ENCODE peak calls at places on chromosomes 11 and 22, in nine cellular contexts. One of them, this sample, is unnamed.

GRCh38 chr11:17827006-17827405 is 92.4 kb downstream of the KCNC1 start:
- DNase-seq in spleen: no peak
- DNase-seq in stomach: no peak
- DNase-seq in heart left ventricle: no peak
- DNase-seq in right lobe of liver: no peak
- DNase-seq in Peyer's patch: no peak
- DNase-seq in ovary: no peak
- DNase-seq in erythroblast: no peak
- DNase-seq in GM12892: no peak
- DNase-seq in this sample: no peak

GRCh38 chr11:16973565-16973964 is 40.6 kb downstream of the PLEKHA7 start:
- DNase-seq in spleen: no peak
- DNase-seq in stomach: no peak
- DNase-seq in heart left ventricle: no peak
- DNase-seq in right lobe of liver: no peak
- DNase-seq in Peyer's patch: no peak
- DNase-seq in ovary: no peak
- DNase-seq in erythroblast: no peak
- DNase-seq in GM12892: no peak
- DNase-seq in this sample: no peak

GRCh38 chr11:86672007-86672621 is at the start of gene ME3:
- DNase-seq in spleen: peak
- DNase-seq in stomach: peak
- DNase-seq in heart left ventricle: peak
- DNase-seq in right lobe of liver: peak
- DNase-seq in Peyer's patch: peak
- DNase-seq in ovary: peak
- DNase-seq in erythroblast: peak
- DNase-seq in GM12892: peak
- DNase-seq in this sample: no peak

GRCh38 chr11:45807792-45808238 is 2.9 kb downstream of the SLC35C1 start:
- DNase-seq in spleen: no peak
- DNase-seq in stomach: peak
- DNase-seq in heart left ventricle: no peak
- DNase-seq in right lobe of liver: peak
- DNase-seq in Peyer's patch: no peak
- DNase-seq in ovary: no peak
- DNase-seq in erythroblast: no peak
- DNase-seq in GM12892: no peak
- DNase-seq in this sample: no peak

GRCh38 chr11:128235958-128236357 is 351.4 kb downstream of the ETS1 start:
- DNase-seq in spleen: no peak
- DNase-seq in stomach: no peak
- DNase-seq in heart left ventricle: no peak
- DNase-seq in right lobe of liver: no peak
- DNase-seq in Peyer's patch: no peak
- DNase-seq in ovary: no peak
- DNase-seq in erythroblast: no peak
- DNase-seq in GM12892: no peak
- DNase-seq in this sample: no peak

GRCh38 chr11:105579111-105579510 is 30.8 kb upstream of the GRIA4 start:
- DNase-seq in spleen: no peak
- DNase-seq in stomach: no peak
- DNase-seq in heart left ventricle: no peak
- DNase-seq in right lobe of liver: no peak
- DNase-seq in Peyer's patch: no peak
- DNase-seq in ovary: no peak
- DNase-seq in erythroblast: no peak
- DNase-seq in GM12892: no peak
- DNase-seq in this sample: no peak

GRCh38 chr11:133072858-133073582 is 459.3 kb downstream of the OPCML start:
- DNase-seq in spleen: no peak
- DNase-seq in stomach: no peak
- DNase-seq in heart left ventricle: no peak
- DNase-seq in right lobe of liver: no peak
- DNase-seq in Peyer's patch: no peak
- DNase-seq in ovary: no peak
- DNase-seq in erythroblast: no peak
- DNase-seq in GM12892: no peak
- DNase-seq in this sample: no peak

GRCh38 chr11:65262775-65263174 is 1.0 kb downstream of the POLA2 start:
- DNase-seq in spleen: no peak
- DNase-seq in stomach: no peak
- DNase-seq in heart left ventricle: no peak
- DNase-seq in right lobe of liver: no peak
- DNase-seq in Peyer's patch: no peak
- DNase-seq in ovary: no peak
- DNase-seq in erythroblast: peak
- DNase-seq in GM12892: no peak
- DNase-seq in this sample: no peak

DNA sequence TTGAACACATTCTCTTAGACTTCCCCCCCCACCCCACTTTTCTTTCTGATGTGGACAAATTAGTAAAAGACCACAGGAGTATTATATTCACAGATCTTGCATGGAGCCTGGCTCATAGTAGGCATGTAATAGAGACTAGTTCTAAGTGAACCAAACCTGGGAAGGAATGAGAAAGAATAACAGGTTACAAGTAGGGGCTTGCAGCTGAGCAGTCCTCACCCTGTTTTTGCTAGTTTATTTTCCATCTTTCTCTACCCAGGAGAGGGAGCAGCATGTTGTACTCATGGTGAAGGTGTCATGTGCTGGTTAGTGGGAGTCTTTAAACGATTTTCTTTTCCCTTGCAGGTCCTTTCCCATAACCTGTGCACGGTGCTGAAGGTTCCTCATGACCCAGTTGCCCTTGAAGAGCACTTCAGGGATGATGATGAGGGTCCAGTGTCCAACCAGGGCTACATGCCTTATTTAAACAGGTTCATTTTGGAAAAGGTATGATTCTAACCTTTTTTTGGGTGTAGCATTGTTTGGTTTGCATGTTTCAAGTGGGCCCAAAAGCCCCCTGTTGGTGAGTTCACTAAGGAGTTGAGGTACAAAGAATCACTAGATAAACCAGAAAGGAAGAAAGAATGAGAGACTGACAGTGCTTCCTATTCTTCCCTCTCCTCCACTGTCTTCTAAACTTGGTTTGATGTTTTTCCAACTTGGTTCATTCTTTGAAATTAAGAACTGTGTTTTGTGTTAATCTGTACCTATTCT is 30.1 kb downstream of the SWAP70 start:
- DNase-seq in spleen: no peak
- DNase-seq in stomach: no peak
- DNase-seq in heart left ventricle: no peak
- DNase-seq in right lobe of liver: no peak
- DNase-seq in Peyer's patch: no peak
- DNase-seq in ovary: no peak
- DNase-seq in erythroblast: no peak
- DNase-seq in GM12892: no peak
- DNase-seq in this sample: no peak
- TF ChIP-seq POLR2A in spleen: no peak
- TF ChIP-seq POLR2A in stomach: no peak
- TF ChIP-seq POLR2A in heart left ventricle: no peak
- TF ChIP-seq POLR2A in right lobe of liver: no peak
- TF ChIP-seq POLR2A in Peyer's patch: no peak
- TF ChIP-seq POLR2A in ovary: no peak
- TF ChIP-seq POLR2A in erythroblast: no peak
- TF ChIP-seq POLR2A in GM12892: no peak
- TF ChIP-seq POLR2A in this sample: no peak

GRCh38 chr22:50436134-50436830 is 38.6 kb downstream of the SBF1 start:
- DNase-seq in spleen: no peak
- DNase-seq in stomach: no peak
- DNase-seq in heart left ventricle: no peak
- DNase-seq in right lobe of liver: peak
- DNase-seq in Peyer's patch: no peak
- DNase-seq in ovary: no peak
- DNase-seq in erythroblast: no peak
- DNase-seq in GM12892: no peak
- DNase-seq in this sample: no peak
- TF ChIP-seq POLR2A in spleen: no peak
- TF ChIP-seq POLR2A in stomach: no peak
- TF ChIP-seq POLR2A in heart left ventricle: no peak
- TF ChIP-seq POLR2A in right lobe of liver: no peak
- TF ChIP-seq POLR2A in Peyer's patch: no peak
- TF ChIP-seq POLR2A in ovary: no peak
- TF ChIP-seq POLR2A in erythroblast: no peak
- TF ChIP-seq POLR2A in GM12892: no peak
- TF ChIP-seq POLR2A in this sample: no peak

GRCh38 chr11:66676279-66676919 is 1.3 kb downstream of the RBM4B start:
- DNase-seq in spleen: peak
- DNase-seq in stomach: no peak
- DNase-seq in heart left ventricle: no peak
- DNase-seq in right lobe of liver: no peak
- DNase-seq in Peyer's patch: no peak
- DNase-seq in ovary: no peak
- DNase-seq in erythroblast: no peak
- DNase-seq in GM12892: no peak
- DNase-seq in this sample: no peak

GRCh38 chr11:66676931-66677598 is 622 bp downstream of the RBM4B start:
- DNase-seq in spleen: peak
- DNase-seq in stomach: no peak
- DNase-seq in heart left ventricle: no peak
- DNase-seq in right lobe of liver: no peak
- DNase-seq in Peyer's patch: no peak
- DNase-seq in ovary: no peak
- DNase-seq in erythroblast: no peak
- DNase-seq in GM12892: no peak
- DNase-seq in this sample: no peak

GRCh38 chr11:66674964-66675602 is 2.6 kb downstream of the RBM4B start:
- DNase-seq in spleen: no peak
- DNase-seq in stomach: no peak
- DNase-seq in heart left ventricle: no peak
- DNase-seq in right lobe of liver: no peak
- DNase-seq in Peyer's patch: no peak
- DNase-seq in ovary: no peak
- DNase-seq in erythroblast: no peak
- DNase-seq in GM12892: no peak
- DNase-seq in this sample: no peak

GRCh38 chr11:66680966-66681645 is 3.4 kb upstream of the RBM4B start:
- DNase-seq in spleen: peak
- DNase-seq in stomach: no peak
- DNase-seq in heart left ventricle: no peak
- DNase-seq in right lobe of liver: no peak
- DNase-seq in Peyer's patch: no peak
- DNase-seq in ovary: no peak
- DNase-seq in erythroblast: no peak
- DNase-seq in GM12892: no peak
- DNase-seq in this sample: no peak

GRCh38 chr11:66677599-66678375 is at the start of gene RBM4B:
- DNase-seq in spleen: peak
- DNase-seq in stomach: peak
- DNase-seq in heart left ventricle: peak
- DNase-seq in right lobe of liver: peak
- DNase-seq in Peyer's patch: peak
- DNase-seq in ovary: peak
- DNase-seq in erythroblast: peak
- DNase-seq in GM12892: peak
- DNase-seq in this sample: no peak
- TF ChIP-seq POLR2A in spleen: peak
- TF ChIP-seq POLR2A in stomach: no peak
- TF ChIP-seq POLR2A in heart left ventricle: peak
- TF ChIP-seq POLR2A in right lobe of liver: peak
- TF ChIP-seq POLR2A in Peyer's patch: no peak
- TF ChIP-seq POLR2A in ovary: peak
- TF ChIP-seq POLR2A in erythroblast: peak
- TF ChIP-seq POLR2A in GM12892: peak
- TF ChIP-seq POLR2A in this sample: no peak

GRCh38 chr11:1883342-1884122 is 8.2 kb downstream of the PRR33 start:
- DNase-seq in spleen: peak
- DNase-seq in stomach: no peak
- DNase-seq in heart left ventricle: no peak
- DNase-seq in right lobe of liver: peak
- DNase-seq in Peyer's patch: peak
- DNase-seq in ovary: no peak
- DNase-seq in erythroblast: no peak
- DNase-seq in GM12892: no peak
- DNase-seq in this sample: no peak

GRCh38 chr11:1881442-1882264 is 10.0 kb downstream of the PRR33 start:
- DNase-seq in spleen: peak
- DNase-seq in stomach: no peak
- DNase-seq in heart left ventricle: peak
- DNase-seq in right lobe of liver: peak
- DNase-seq in Peyer's patch: peak
- DNase-seq in ovary: peak
- DNase-seq in erythroblast: no peak
- DNase-seq in GM12892: peak
- DNase-seq in this sample: no peak

GRCh38 chr11:1884123-1884415 is 7.6 kb downstream of the PRR33 start:
- DNase-seq in spleen: no peak
- DNase-seq in stomach: no peak
- DNase-seq in heart left ventricle: no peak
- DNase-seq in right lobe of liver: peak
- DNase-seq in Peyer's patch: no peak
- DNase-seq in ovary: no peak
- DNase-seq in erythroblast: no peak
- DNase-seq in GM12892: no peak
- DNase-seq in this sample: no peak

GRCh38 chr11:1880746-1881441 is 10.8 kb downstream of the PRR33 start:
- DNase-seq in spleen: peak
- DNase-seq in stomach: no peak
- DNase-seq in heart left ventricle: no peak
- DNase-seq in right lobe of liver: peak
- DNase-seq in Peyer's patch: peak
- DNase-seq in ovary: no peak
- DNase-seq in erythroblast: no peak
- DNase-seq in GM12892: peak
- DNase-seq in this sample: no peak

DNA sequence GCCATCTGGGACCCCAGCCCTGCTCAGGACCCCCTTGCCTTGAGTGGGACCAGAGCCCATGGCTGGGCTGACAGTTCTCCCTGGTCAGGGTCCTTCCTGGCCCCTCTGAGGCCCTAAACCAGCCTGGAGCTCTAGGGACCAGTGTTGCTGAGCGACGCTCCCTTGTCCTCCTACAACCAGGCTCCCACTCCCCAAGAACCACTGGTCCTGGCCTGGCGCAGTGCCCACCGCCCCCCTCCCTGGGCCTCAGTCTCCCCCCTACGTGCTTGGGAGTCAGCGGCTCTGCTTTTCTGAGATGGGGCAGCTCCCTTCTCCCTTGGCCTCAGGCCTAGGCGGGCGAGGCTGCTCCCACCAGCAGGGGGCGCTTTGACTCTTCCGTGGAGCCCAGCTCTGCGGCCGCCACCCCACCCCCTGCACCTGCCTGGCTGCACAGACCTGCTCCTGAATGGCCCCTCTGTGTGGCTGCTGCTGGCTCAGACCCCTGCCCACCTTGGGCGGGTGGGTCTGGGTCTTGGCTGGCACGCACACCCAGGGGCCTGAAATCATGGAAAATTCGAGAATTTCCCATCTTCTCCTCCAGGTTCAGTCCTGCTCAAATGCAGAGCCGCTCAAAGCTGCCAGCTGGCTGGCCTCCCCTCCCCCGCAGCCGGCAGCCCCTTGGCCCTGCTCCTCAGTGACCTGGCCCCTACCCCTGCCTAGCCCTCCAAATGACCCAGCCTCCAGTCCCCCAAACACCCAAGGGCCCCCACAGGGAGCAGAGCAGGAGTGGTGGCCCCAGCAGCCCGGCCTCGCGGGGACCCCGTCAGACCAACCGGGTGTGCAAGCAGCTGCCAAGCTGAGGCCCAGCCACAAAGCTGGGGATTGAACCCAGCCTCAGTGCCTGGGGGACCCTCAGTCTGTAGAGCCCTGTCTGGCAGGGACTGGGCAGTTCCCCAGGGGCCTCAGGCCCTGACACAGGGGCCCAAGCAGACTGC is 9.1 kb downstream of the PRR33 start:
- DNase-seq in spleen: peak
- DNase-seq in stomach: peak
- DNase-seq in heart left ventricle: peak
- DNase-seq in right lobe of liver: peak
- DNase-seq in Peyer's patch: peak
- DNase-seq in ovary: peak
- DNase-seq in erythroblast: peak
- DNase-seq in GM12892: peak
- DNase-seq in this sample: no peak
- TF ChIP-seq POLR2A in spleen: no peak
- TF ChIP-seq POLR2A in stomach: no peak
- TF ChIP-seq POLR2A in heart left ventricle: no peak
- TF ChIP-seq POLR2A in right lobe of liver: no peak
- TF ChIP-seq POLR2A in Peyer's patch: no peak
- TF ChIP-seq POLR2A in ovary: peak
- TF ChIP-seq POLR2A in erythroblast: no peak
- TF ChIP-seq POLR2A in GM12892: peak
- TF ChIP-seq POLR2A in this sample: no peak

This sample was measured in vagina.